ENCODE peak calls at places on chromosomes 1 and 21, in six cellular contexts. V, O, N, E, X and P are unnamed samples.

GRCh38 chr21:28543975-28544374 is 448.7 kb downstream of the LTN1 start:
- DNase-seq in V (no peak), O (no peak), N (no peak), E (no peak), X (no peak), P (no peak)

GRCh38 chr1:206687915-206688442 is 3.3 kb downstream of the MAPKAPK2 start:
- DNase-seq in V (no peak), O (peak), N (no peak), E (no peak), X (peak), P (no peak)

GRCh38 chr1:50060279-50060678 is 36.5 kb upstream of the AGBL4 start:
- DNase-seq in V (no peak), O (no peak), N (no peak), E (no peak), X (no peak), P (no peak)

GRCh38 chr1:94633051-94633450 is 91.5 kb upstream of the F3 start:
- DNase-seq in V (no peak), O (no peak), N (no peak), E (no peak), X (no peak), P (no peak)

GRCh38 chr1:3077561-3077960 is 8.6 kb downstream of the PRDM16 start:
- DNase-seq in V (no peak), O (no peak), N (no peak), E (no peak), X (no peak), P (no peak)

GRCh38 chr1:26542781-26543443 is 13.4 kb downstream of the RPS6KA1 start:
- DNase-seq in V (peak), O (peak), N (no peak), E (no peak), X (no peak), P (peak)

GRCh38 chr1:240109920-240110685 is 18.4 kb downstream of the FMN2 start:
- DNase-seq in V (no peak), O (no peak), N (no peak), E (no peak), X (no peak), P (no peak)

GRCh38 chr1:2155147-2155598 is 39.4 kb downstream of the FAAP20 start:
- DNase-seq in V (no peak), O (no peak), N (no peak), E (no peak), X (no peak), P (no peak)

GRCh38 chr1:213326666-213327317 is 275.8 kb downstream of the RPS6KC1 start:
- DNase-seq in V (no peak), O (peak), N (no peak), E (no peak), X (no peak), P (no peak)

GRCh38 chr1:39406533-39407478 is 84.6 kb upstream of the BMP8A start:
- DNase-seq in V (no peak), O (no peak), N (no peak), E (no peak), X (no peak), P (no peak)

GRCh38 chr1:15994590-15995351 is 9.3 kb upstream of the SRARP start:
- DNase-seq in V (peak), O (peak), N (no peak), E (peak), X (peak), P (peak)

GRCh38 chr1:205600085-205600484 is 31.7 kb downstream of the ELK4 start:
- DNase-seq in V (peak), O (no peak), N (no peak), E (no peak), X (no peak), P (no peak)

GRCh38 chr1:205998457-205999241 is 4.5 kb downstream of the RAB7B start:
- DNase-seq in V (no peak), O (no peak), N (no peak), E (no peak), X (peak), P (no peak)

GRCh38 chr1:243287652-243288051 is 31.8 kb downstream of the SDCCAG8 start:
- DNase-seq in V (peak), O (peak), N (peak), E (no peak), X (no peak), P (peak)

GRCh38 chr1:206469933-206470691 is at the start of gene IKBKE:
- DNase-seq in V (peak), O (peak), N (no peak), E (peak), X (peak), P (peak)

GRCh38 chr1:226626577-226626956 is 78.0 kb downstream of the STUM start:
- DNase-seq in V (peak), O (peak), N (peak), E (peak), X (peak), P (peak)

GRCh38 chr21:30072496-30072895 is 94.1 kb downstream of the CLDN17 start:
- DNase-seq in V (no peak), O (peak), N (peak), E (no peak), X (peak), P (no peak)

GRCh38 chr1:209727286-209727685 is 22.6 kb downstream of the HSD11B1 start:
- DNase-seq in V (no peak), O (no peak), N (no peak), E (no peak), X (no peak), P (no peak)

GRCh38 chr1:2088434-2088833 is 38.2 kb downstream of the PRKCZ start:
- DNase-seq in V (no peak), O (no peak), N (no peak), E (no peak), X (no peak), P (no peak)

GRCh38 chr1:41783189-41783639 is 135.5 kb downstream of the HIVEP3 start:
- DNase-seq in V (no peak), O (no peak), N (peak), E (no peak), X (no peak), P (peak)

GRCh38 chr1:147618077-147618569 is 52.2 kb downstream of the ACP6 start:
- DNase-seq in V (no peak), O (peak), N (no peak), E (no peak), X (no peak), P (no peak)

GRCh38 chr1:220028496-220028895 is 17.8 kb downstream of the EPRS1 start:
- DNase-seq in V (no peak), O (no peak), N (no peak), E (no peak), X (no peak), P (no peak)

GRCh38 chr1:228274452-228275153 is 66.8 kb downstream of the OBSCN start:
- DNase-seq in V (no peak), O (no peak), N (no peak), E (no peak), X (peak), P (no peak)

GRCh38 chr1:185483647-185484450 is 166.8 kb upstream of the IVNS1ABP start:
- DNase-seq in V (no peak), O (peak), N (peak), E (no peak), X (peak), P (peak)

GRCh38 chr1:99808391-99809115 is 41.6 kb upstream of the AGL start:
- DNase-seq in V (peak), O (peak), N (peak), E (peak), X (peak), P (no peak)

GRCh38 chr1:47432071-47433036 is 5.5 kb upstream of the FOXD2 start:
- DNase-seq in V (peak), O (peak), N (peak), E (peak), X (peak), P (no peak)

DNA sequence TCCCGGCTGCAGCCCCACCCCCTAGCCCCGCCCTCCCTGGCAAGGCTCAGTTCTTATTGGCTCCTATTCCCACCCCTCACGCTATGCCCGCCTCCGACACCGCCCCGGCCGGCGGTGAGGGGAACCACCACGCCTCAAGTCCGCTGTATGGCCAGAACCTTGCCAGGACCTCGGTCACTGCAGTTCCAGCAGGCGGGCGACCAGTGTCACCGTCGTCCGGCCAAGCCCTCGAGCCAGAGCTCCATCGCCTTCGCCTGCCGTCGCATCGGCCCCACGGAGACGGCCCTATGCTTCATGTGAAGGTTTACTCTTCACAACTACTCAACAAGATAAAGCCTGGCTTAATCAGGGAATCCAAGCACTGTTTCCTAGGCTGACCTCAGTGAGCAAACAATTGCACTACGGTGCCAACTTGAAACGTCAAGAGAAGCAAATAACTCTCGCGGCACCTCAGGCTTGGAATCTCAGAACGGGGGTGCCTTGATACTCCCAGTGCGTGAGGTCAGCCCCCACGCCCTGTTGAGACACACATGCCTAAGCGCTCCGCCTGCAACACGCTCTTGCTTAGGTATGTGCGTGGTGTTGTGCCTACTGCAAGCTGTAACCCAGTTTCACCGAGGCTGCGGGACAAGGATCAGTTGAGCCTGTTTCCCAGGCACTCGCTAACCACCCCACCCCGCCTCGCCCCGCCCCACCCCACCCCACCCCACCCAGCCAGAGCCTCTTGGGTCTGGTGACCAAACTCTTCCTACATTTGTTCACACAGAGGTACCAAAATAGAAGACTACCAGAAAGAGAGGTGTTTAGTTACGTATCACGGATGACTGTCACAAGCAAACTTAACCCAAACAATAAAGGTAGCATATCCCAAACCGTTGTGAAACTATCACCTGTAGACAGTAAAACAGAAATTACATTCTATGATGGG is 498 bp upstream of the DENND2C start:
- DNase-seq in V (peak), O (peak), N (peak), E (peak), X (peak), P (peak)
- TF ChIP-seq CTCF in V (peak), O (no peak), N (no peak), E (peak), X (no peak), P (no peak)

GRCh38 chr1:60035925-60036324 is 37.6 kb downstream of the C1orf87 start:
- DNase-seq in V (no peak), O (no peak), N (no peak), E (no peak), X (no peak), P (no peak)
- TF ChIP-seq CTCF in V (no peak), O (no peak), N (no peak), E (no peak), X (no peak), P (no peak)

GRCh38 chr1:52967666-52968065 is 40.6 kb downstream of the SCP2 start:
- DNase-seq in V (no peak), O (no peak), N (no peak), E (no peak), X (no peak), P (no peak)

GRCh38 chr1:52973843-52974242 is 46.8 kb downstream of the SCP2 start:
- DNase-seq in V (no peak), O (no peak), N (no peak), E (no peak), X (no peak), P (no peak)

GRCh38 chr1:52970149-52970548 is 43.1 kb downstream of the SCP2 start:
- DNase-seq in V (no peak), O (peak), N (peak), E (no peak), X (peak), P (no peak)
- TF ChIP-seq CTCF in V (peak), O (no peak), N (peak), E (no peak), X (peak), P (no peak)

DNA sequence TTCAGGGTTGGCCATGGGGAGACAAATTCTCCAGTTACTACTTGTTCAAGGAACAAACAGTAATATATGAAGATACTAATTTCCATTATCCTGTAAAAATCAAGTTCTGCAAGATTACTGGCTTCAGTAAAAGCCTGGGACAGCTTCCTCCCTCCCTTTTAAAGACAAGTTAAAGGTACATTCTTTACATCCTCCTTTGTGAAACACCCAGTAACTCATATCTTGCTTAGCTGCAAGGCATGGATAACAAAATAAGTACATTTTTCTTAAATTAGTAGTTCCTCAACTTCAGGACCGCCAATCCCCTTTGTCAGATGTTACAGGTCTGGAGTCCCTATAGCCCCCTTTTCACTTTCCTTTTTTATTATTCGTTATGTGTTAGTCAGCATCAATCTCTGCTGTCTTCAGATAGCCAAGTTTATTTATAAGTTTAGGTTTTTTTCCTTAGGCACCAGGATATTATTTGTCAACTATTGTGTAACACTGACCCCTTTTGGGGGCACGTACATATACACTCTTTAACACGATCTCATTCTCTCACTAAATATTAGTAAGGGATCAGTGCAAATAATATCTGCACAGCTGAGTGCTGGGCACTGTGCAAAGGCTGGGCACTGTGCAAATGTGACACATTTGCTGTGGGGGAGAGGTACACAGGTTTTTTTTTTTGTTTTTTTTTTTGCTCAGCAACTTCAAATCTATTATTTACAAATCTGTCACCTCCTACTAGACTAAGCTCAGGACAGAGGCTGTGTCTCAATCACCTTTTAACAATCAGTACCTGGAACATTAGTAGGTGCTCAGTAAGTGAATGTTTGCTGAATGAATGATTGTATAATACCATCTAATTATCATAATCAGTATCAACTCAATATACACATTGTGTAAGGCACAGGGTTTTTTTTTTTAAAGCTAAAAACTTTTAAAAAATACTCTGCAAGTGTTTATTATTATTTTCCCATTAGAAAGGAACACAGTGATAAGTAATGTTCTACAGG is 9.6 kb downstream of the ERRFI1 start:
- DNase-seq in V (no peak), O (peak), N (no peak), E (no peak), X (no peak), P (no peak)
- TF ChIP-seq CTCF in V (peak), O (no peak), N (peak), E (no peak), X (peak), P (no peak)